ENCODE peak calls at places on chromosome 11, in five cellular contexts. One of them, this sample, is unnamed.

GRCh38 chr11:68302256-68303054 is 9.9 kb upstream of the LRP5 start:
- DNase-seq in cardiac muscle cell: peak
- DNase-seq in DND-41: peak
- DNase-seq in NCI-H460: no peak
- DNase-seq in NCI-H1105: no peak
- DNase-seq in this sample: peak

GRCh38 chr11:124467376-124468061 is 22.0 kb upstream of the OR8B8 start:
- DNase-seq in cardiac muscle cell: peak
- DNase-seq in DND-41: no peak
- DNase-seq in NCI-H460: no peak
- DNase-seq in NCI-H1105: no peak
- DNase-seq in this sample: no peak

GRCh38 chr11:87967459-87967858 is 207.8 kb downstream of the RAB38 start:
- DNase-seq in NCI-H1105: no peak
- DNase-seq in cardiac muscle cell: no peak
- DNase-seq in NCI-H460: no peak
- DNase-seq in DND-41: no peak
- DNase-seq in this sample: no peak

GRCh38 chr11:133724116-133724515 is 121.2 kb downstream of the SPATA19 start:
- DNase-seq in NCI-H460: no peak
- DNase-seq in cardiac muscle cell: no peak
- DNase-seq in DND-41: no peak
- DNase-seq in NCI-H1105: no peak
- DNase-seq in this sample: no peak

GRCh38 chr11:110362916-110363574 is 66.6 kb upstream of the RDX start:
- DNase-seq in cardiac muscle cell: peak
- DNase-seq in DND-41: no peak
- DNase-seq in NCI-H460: peak
- DNase-seq in NCI-H1105: no peak
- DNase-seq in this sample: no peak

GRCh38 chr11:120390585-120390922 is 54.3 kb downstream of the ARHGEF12 start:
- DNase-seq in NCI-H460: no peak
- DNase-seq in NCI-H1105: no peak
- DNase-seq in DND-41: no peak
- DNase-seq in cardiac muscle cell: no peak
- DNase-seq in this sample: peak

GRCh38 chr11:61700221-61700620 is 20.0 kb downstream of the DAGLA start:
- DNase-seq in DND-41: no peak
- DNase-seq in NCI-H1105: no peak
- DNase-seq in NCI-H460: no peak
- DNase-seq in cardiac muscle cell: peak
- DNase-seq in this sample: peak

GRCh38 chr11:10543782-10544181 is 2.8 kb upstream of the RNF141 start:
- DNase-seq in DND-41: no peak
- DNase-seq in cardiac muscle cell: no peak
- DNase-seq in NCI-H460: no peak
- DNase-seq in NCI-H1105: no peak
- DNase-seq in this sample: no peak

GRCh38 chr11:8812438-8812837 is 98.6 kb upstream of the AKIP1 start:
- DNase-seq in DND-41: no peak
- DNase-seq in NCI-H1105: no peak
- DNase-seq in NCI-H460: no peak
- DNase-seq in cardiac muscle cell: peak
- DNase-seq in this sample: no peak

GRCh38 chr11:859394-860131 is 16.9 kb downstream of the TSPAN4 start:
- DNase-seq in NCI-H1105: peak
- DNase-seq in cardiac muscle cell: peak
- DNase-seq in DND-41: peak
- DNase-seq in NCI-H460: no peak
- DNase-seq in this sample: no peak

GRCh38 chr11:50037282-50037681 is 4.6 kb downstream of the OR4C45 start:
- DNase-seq in cardiac muscle cell: no peak
- DNase-seq in NCI-H460: no peak
- DNase-seq in NCI-H1105: no peak
- DNase-seq in DND-41: peak
- DNase-seq in this sample: peak

GRCh38 chr11:66875376-66875775 is 18.5 kb downstream of the LRFN4 start:
- DNase-seq in cardiac muscle cell: no peak
- DNase-seq in NCI-H1105: no peak
- DNase-seq in NCI-H460: no peak
- DNase-seq in DND-41: no peak
- DNase-seq in this sample: no peak

GRCh38 chr11:73965076-73965763 is 14.4 kb downstream of the DNAJB13 start:
- DNase-seq in cardiac muscle cell: peak
- DNase-seq in DND-41: no peak
- DNase-seq in NCI-H1105: no peak
- DNase-seq in NCI-H460: no peak
- DNase-seq in this sample: no peak

GRCh38 chr11:16295592-16295991 is 60.8 kb downstream of the SOX6 start:
- DNase-seq in NCI-H460: no peak
- DNase-seq in NCI-H1105: no peak
- DNase-seq in cardiac muscle cell: no peak
- DNase-seq in DND-41: no peak
- DNase-seq in this sample: no peak

GRCh38 chr11:58688779-58689503 is 42.8 kb downstream of the GLYAT start:
- DNase-seq in cardiac muscle cell: no peak
- DNase-seq in DND-41: no peak
- DNase-seq in NCI-H1105: no peak
- DNase-seq in NCI-H460: no peak
- DNase-seq in this sample: no peak